ENCODE peak calls at places on chromosomes 1 and 21, in five cellular contexts. L, C, I, V and U are unnamed samples.

GRCh38 chr1:198534540-198535413 is 5.7 kb downstream of the ATP6V1G3 start:
- DNase-seq in L (no peak), C (peak; percentile 6), I (no peak), V (no peak), U (no peak)

GRCh38 chr1:202798260-202798659 is 10.0 kb downstream of the KDM5B start:
- DNase-seq in L (no peak), C (no peak), I (no peak), V (no peak), U (no peak)

GRCh38 chr1:75908717-75909152 is 23.5 kb downstream of the ASB17 start:
- DNase-seq in L (peak; percentile 7), C (peak; percentile 53), I (peak; percentile 20), V (peak; percentile 44), U (peak; percentile 67)

GRCh38 chr1:88595355-88595754 is 88.7 kb upstream of the PKN2 start:
- DNase-seq in L (peak; percentile 6), C (peak; percentile 18), I (no peak), V (peak; percentile 80), U (peak; percentile 61)

GRCh38 chr1:33255347-33256311 is 663 bp upstream of the ZNF362 start:
- DNase-seq in L (peak; percentile 48), C (peak; percentile 85), I (peak; percentile 21), V (peak; percentile 48), U (peak; percentile 46)

GRCh38 chr1:59219926-59220325 is 77.0 kb upstream of the FGGY start:
- DNase-seq in L (no peak), C (no peak), I (no peak), V (no peak), U (no peak)

GRCh38 chr1:59720716-59721115 is 94.0 kb upstream of the HOOK1 start:
- DNase-seq in L (no peak), C (no peak), I (no peak), V (no peak), U (no peak)

GRCh38 chr1:6287431-6287886 is 26.6 kb upstream of the GPR153 start:
- DNase-seq in L (no peak), C (no peak), I (no peak), V (no peak), U (no peak)

GRCh38 chr1:22507582-22507981 is 55.7 kb upstream of the EPHA8 start:
- DNase-seq in L (no peak), C (no peak), I (no peak), V (no peak), U (no peak)

GRCh38 chr1:94090761-94091160 is 30.2 kb downstream of the ABCA4 start:
- DNase-seq in L (no peak), C (no peak), I (no peak), V (no peak), U (no peak)

GRCh38 chr1:145858238-145858936 is 494 bp downstream of the PIAS3 start:
- DNase-seq in L (no peak), C (peak; percentile 48), I (peak; percentile 81), V (peak; percentile 35), U (peak; percentile 47)

GRCh38 chr1:233627376-233627775 is 13.5 kb downstream of the KCNK1 start:
- DNase-seq in L (no peak), C (no peak), I (no peak), V (no peak), U (no peak)

GRCh38 chr1:85437139-85437538 is 27.8 kb downstream of the DDAH1 start:
- DNase-seq in L (no peak), C (no peak), I (no peak), V (no peak), U (no peak)

GRCh38 chr1:29396438-29397255 is 160.3 kb downstream of the PTPRU start:
- DNase-seq in L (no peak), C (no peak), I (no peak), V (no peak), U (peak; percentile 21)

GRCh38 chr1:27400035-27400962 is 7.9 kb downstream of the GPR3 start:
- DNase-seq in L (no peak), C (no peak), I (no peak), V (no peak), U (no peak)

GRCh38 chr1:11518016-11518670 is 39.2 kb downstream of the DISP3 start:
- DNase-seq in L (no peak), C (no peak), I (no peak), V (no peak), U (no peak)

GRCh38 chr1:15741183-15741850 is 982 bp upstream of the TMEM82 start:
- DNase-seq in L (peak; percentile 81), C (peak; percentile 70), I (peak; percentile 70), V (peak; percentile 66), U (peak; percentile 65)

GRCh38 chr1:237748192-237748591 is 142.5 kb downstream of the ZP4 start:
- DNase-seq in L (no peak), C (no peak), I (peak; percentile 38), V (no peak), U (no peak)

GRCh38 chr1:41639332-41639936 is 155.0 kb upstream of the EDN2 start:
- DNase-seq in L (no peak), C (no peak), I (no peak), V (peak; percentile 78), U (peak; percentile 69)

GRCh38 chr1:3431266-3431665 is 23.2 kb upstream of the ARHGEF16 start:
- DNase-seq in L (peak; percentile 26), C (no peak), I (peak; percentile 30), V (no peak), U (no peak)

GRCh38 chr1:158248122-158248521 is 6.1 kb upstream of the CD1A start:
- DNase-seq in L (no peak), C (no peak), I (no peak), V (no peak), U (no peak)

GRCh38 chr1:67685558-67686271 is 714 bp downstream of the GADD45A start:
- DNase-seq in L (no peak), C (peak; percentile 27), I (peak; percentile 30), V (peak; percentile 62), U (peak; percentile 58)

GRCh38 chr1:68107771-68108170 is 57.3 kb upstream of the DIRAS3 start:
- DNase-seq in L (no peak), C (no peak), I (no peak), V (peak; percentile 69), U (peak; percentile 67)

GRCh38 chr1:227059076-227059475 is 119.0 kb downstream of the COQ8A start:
- DNase-seq in L (no peak), C (no peak), I (no peak), V (no peak), U (peak; percentile 23)

GRCh38 chr1:215891673-215892072 is 324.6 kb downstream of the KCTD3 start:
- DNase-seq in L (no peak), C (no peak), I (no peak), V (no peak), U (no peak)

GRCh38 chr1:231625975-231626534 is 535 bp upstream of the DISC1 start:
- DNase-seq in L (no peak), C (peak; percentile 16), I (no peak), V (no peak), U (no peak)

GRCh38 chr21:41589620-41590175 is 81.7 kb upstream of the TMPRSS2 start:
- DNase-seq in L (no peak), C (no peak), I (no peak), V (no peak), U (no peak)

GRCh38 chr1:228099331-228099732 is 3.8 kb downstream of the C1orf35 start:
- DNase-seq in L (no peak), C (no peak), I (no peak), V (no peak), U (no peak)